ENCODE peak calls at places on chromosomes 6 and 20, in five cellular contexts. H is ovary, I is suprapubic skin, R is upper lobe of left lung, G is body of pancreas. F is an unnamed sample.

GRCh38 chr6:36324191-36324590 is 12.5 kb downstream of the BNIP5 start:
- DNase-seq in I (no peak), H (no peak), R (no peak), G (no peak), F (no peak)

GRCh38 chr20:12596863-12597262 is 411.9 kb upstream of the SPTLC3 start:
- DNase-seq in G (no peak), H (no peak), R (no peak), I (no peak), F (no peak)

GRCh38 chr20:33444797-33445560 is 1.4 kb upstream of the SNTA1 start:
- DNase-seq in G (peak), I (no peak), R (no peak), H (no peak), F (peak)

GRCh38 chr6:106254636-106255035 is 70.9 kb downstream of the ATG5 start:
- DNase-seq in H (no peak), I (no peak), R (no peak), G (no peak), F (no peak)

GRCh38 chr6:41331401-41332150 is 3.8 kb upstream of the NCR2 start:
- DNase-seq in G (no peak), I (no peak), R (no peak), H (no peak), F (no peak)

GRCh38 chr6:40485300-40485699 is 101.9 kb downstream of the LRFN2 start:
- DNase-seq in G (no peak), H (no peak), I (no peak), R (no peak), F (no peak)

GRCh38 chr20:51116765-51117686 is 94.1 kb upstream of the KCNG1 start:
- DNase-seq in I (no peak), R (no peak), G (no peak), H (no peak), F (no peak)

GRCh38 chr6:28589234-28589951 is 63.7 kb downstream of the GPX5 start:
- DNase-seq in G (peak), I (no peak), H (peak), R (no peak), F (peak)

GRCh38 chr6:166222631-166223030 is 55.0 kb upstream of the TBXT start:
- DNase-seq in R (no peak), H (no peak), I (no peak), G (no peak), F (no peak)

GRCh38 chr6:111918825-111919224 is 45.6 kb upstream of the FYN start:
- DNase-seq in H (no peak), G (peak), R (no peak), I (no peak), F (no peak)

GRCh38 chr6:81401970-81402690 is 350.4 kb downstream of the TENT5A start:
- DNase-seq in H (no peak), G (no peak), I (no peak), R (no peak), F (no peak)

GRCh38 chr6:106527979-106528378 is 101.3 kb downstream of the RTN4IP1 start:
- DNase-seq in I (no peak), H (no peak), R (no peak), G (no peak), F (no peak)

GRCh38 chr20:6058684-6059295 is 4.9 kb upstream of the LRRN4 start:
- DNase-seq in I (no peak), H (no peak), G (peak), R (peak), F (no peak)

GRCh38 chr6:136772685-136773472 is 19.4 kb downstream of the MAP3K5 start:
- DNase-seq in G (peak), R (no peak), H (no peak), I (no peak), F (no peak)

GRCh38 chr20:34995192-34995591 is 39.5 kb downstream of the MYH7B start:
- DNase-seq in I (no peak), R (peak), G (no peak), H (no peak), F (no peak)

GRCh38 chr20:44856442-44856841 is 29.1 kb upstream of the YWHAB start:
- DNase-seq in R (no peak), H (no peak), G (peak), I (no peak), F (no peak)

GRCh38 chr6:90406142-90406794 is 109.6 kb upstream of the BACH2 start:
- DNase-seq in G (no peak), R (no peak), H (no peak), I (no peak), F (no peak)

GRCh38 chr6:27019651-27020552 is 227.6 kb upstream of the PRSS16 start:
- DNase-seq in I (peak), R (peak), H (peak), G (peak), F (peak)

GRCh38 chr20:32763202-32763999 is 1.2 kb downstream of the DNMT3B start:
- DNase-seq in R (peak), G (peak), H (no peak), I (no peak), F (peak)

GRCh38 chr6:56637640-56638039 is 5.0 kb downstream of the DST start:
- DNase-seq in R (no peak), I (no peak), H (no peak), G (no peak), F (peak)

GRCh38 chr6:82143041-82143481 is 104.5 kb downstream of the IBTK start:
- DNase-seq in H (no peak), G (no peak), I (no peak), R (no peak), F (no peak)

GRCh38 chr20:45768479-45768878 is 23.2 kb downstream of the WFDC3 start:
- DNase-seq in G (no peak), I (no peak), H (no peak), R (no peak), F (no peak)

DNA sequence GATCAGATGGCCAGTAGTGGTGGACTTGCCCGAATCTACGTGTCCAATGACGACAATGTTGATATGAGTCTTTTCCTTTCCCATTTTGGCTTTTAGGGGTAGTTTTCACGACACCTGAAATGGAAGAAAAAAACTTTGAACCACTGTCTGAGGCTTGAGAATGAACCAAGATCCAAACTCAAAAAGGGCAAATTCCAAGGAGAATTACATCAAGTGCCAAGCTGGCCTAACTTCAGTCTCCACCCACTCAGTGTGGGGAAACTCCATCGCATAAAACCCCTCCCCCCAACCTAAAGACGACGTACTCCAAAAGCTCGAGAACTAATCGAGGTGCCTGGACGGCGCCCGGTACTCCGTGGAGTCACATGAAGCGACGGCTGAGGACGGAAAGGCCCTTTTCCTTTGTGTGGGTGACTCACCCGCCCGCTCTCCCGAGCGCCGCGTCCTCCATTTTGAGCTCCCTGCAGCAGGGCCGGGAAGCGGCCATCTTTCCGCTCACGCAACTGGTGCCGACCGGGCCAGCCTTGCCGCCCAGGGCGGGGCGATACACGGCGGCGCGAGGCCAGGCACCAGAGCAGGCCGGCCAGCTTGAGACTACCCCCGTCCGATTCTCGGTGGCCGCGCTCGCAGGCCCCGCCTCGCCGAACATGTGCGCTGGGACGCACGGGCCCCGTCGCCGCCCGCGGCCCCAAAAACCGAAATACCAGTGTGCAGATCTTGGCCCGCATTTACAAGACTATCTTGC is 717 bp downstream of the EEF1A1 start:
- DNase-seq in H (peak), G (peak), R (peak), I (peak), F (peak)
- TF ChIP-seq POLR2A in H (peak), G (no peak), R (no peak), I (no peak), F (no peak)

GRCh38 chr6:46054531-46054930 is 38.9 kb upstream of the CLIC5 start:
- DNase-seq in I (no peak), H (no peak), G (no peak), R (no peak), F (no peak)
- TF ChIP-seq POLR2A in I (no peak), H (no peak), G (no peak), R (no peak), F (no peak)

GRCh38 chr6:135497412-135498177 is at the start of gene AHI1:
- DNase-seq in R (peak), G (peak), H (peak), I (peak), F (peak)
- TF ChIP-seq POLR2A in R (peak), G (peak), H (peak), I (peak), F (peak)

DNA sequence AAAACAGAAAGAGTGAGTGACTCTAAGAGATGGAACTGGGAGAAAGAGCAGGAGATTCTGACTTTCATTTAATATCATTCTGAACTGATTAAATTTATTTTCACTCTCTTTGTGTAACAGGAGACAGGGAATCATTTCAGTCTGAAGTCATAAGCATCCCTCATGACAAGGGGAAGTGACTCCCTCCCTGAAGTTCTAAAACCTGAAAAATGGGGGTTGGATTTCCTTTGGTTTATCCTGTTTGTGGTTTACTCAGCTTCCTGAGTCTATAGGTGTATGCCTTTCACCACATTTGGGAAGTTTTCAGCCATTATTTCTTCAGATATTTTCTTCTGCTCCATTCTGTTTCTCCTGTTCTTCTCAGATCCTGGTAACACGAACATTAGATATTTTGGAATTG is 3.4 kb upstream of the FKBP1A start:
- DNase-seq in G (no peak), R (no peak), H (no peak), I (no peak), F (no peak)
- TF ChIP-seq POLR2A in G (no peak), R (no peak), H (no peak), I (no peak), F (no peak)

GRCh38 chr6:147947521-147947920 is 395.1 kb upstream of the SASH1 start:
- DNase-seq in I (no peak), R (no peak), H (no peak), G (peak), F (no peak)
- TF ChIP-seq POLR2A in I (no peak), R (no peak), H (no peak), G (no peak), F (no peak)